ENCODE peak calls at places on chromosome 4, in nine cellular contexts. L is RWPE1, B is NCI-H1092, U is T-helper 2 cell, Q is cerebellum, H is glomerular endothelial cell, D is upper lobe of left lung, O is fibroblast of the aortic adventitia, A is A673. G is an unnamed sample.
A peak's percentile ranks its signal among the peaks of the same experiment; 100 is the strongest.

GRCh38 chr4:48779095-48779997 is 733 bp downstream of the FRYL start:
- DNase-seq in L (peak; percentile 58), B (peak; percentile 46), U (peak; percentile 44), Q (peak; percentile 64), H (no peak), D (peak; percentile 94), O (peak; percentile 44), A (peak; percentile 79), G (peak; percentile 52)

GRCh38 chr4:37976991-37977470 is 16.8 kb downstream of the PTTG2 start:
- DNase-seq in L (peak; percentile 60), B (peak; percentile 37), U (peak; percentile 60), Q (peak; percentile 44), H (no peak), D (peak; percentile 97), O (peak; percentile 46), A (peak; percentile 69), G (peak; percentile 65)

GRCh38 chr4:184317234-184317918 is 99.7 kb upstream of the ENPP6 start:
- DNase-seq in L (no peak), B (no peak), U (no peak), Q (no peak), H (no peak), D (peak; percentile 38), O (no peak), A (no peak), G (no peak)

GRCh38 chr4:4859010-4859798 is at the start of gene MSX1:
- DNase-seq in L (peak; percentile 78), B (peak; percentile 58), U (no peak), Q (peak; percentile 78), H (no peak), D (peak; percentile 97), O (peak; percentile 83), A (peak; percentile 90), G (peak; percentile 91)

GRCh38 chr4:8905236-8905772 is 33.7 kb upstream of the HMX1 start:
- DNase-seq in L (no peak), B (no peak), U (no peak), Q (no peak), H (no peak), D (no peak), O (no peak), A (no peak), G (no peak)

GRCh38 chr4:79851625-79852304 is 221.3 kb downstream of the ANTXR2 start:
- DNase-seq in L (no peak), B (no peak), U (no peak), Q (no peak), H (no peak), D (no peak), O (peak; percentile 75), A (no peak), G (no peak)

GRCh38 chr4:11720292-11720691 is 291.6 kb upstream of the HS3ST1 start:
- DNase-seq in L (peak; percentile 50), B (no peak), U (no peak), Q (peak; percentile 27), H (no peak), D (no peak), O (peak; percentile 81), A (no peak), G (peak; percentile 51)

GRCh38 chr4:183823394-183823793 is 81.7 kb upstream of the STOX2 start:
- DNase-seq in L (peak; percentile 65), B (no peak), U (no peak), Q (no peak), H (no peak), D (no peak), O (peak; percentile 33), A (no peak), G (peak; percentile 12)

GRCh38 chr4:73828945-73829344 is 7.5 kb upstream of the CXCL6 start:
- DNase-seq in L (no peak), B (no peak), U (no peak), Q (no peak), H (no peak), D (no peak), O (peak; percentile 57), A (no peak), G (no peak)

GRCh38 chr4:186033027-186033426 is 35.9 kb upstream of the TLR3 start:
- DNase-seq in L (no peak), B (no peak), U (no peak), Q (no peak), H (no peak), D (no peak), O (no peak), A (no peak), G (no peak)

GRCh38 chr4:138035781-138036258 is 206.3 kb downstream of the SLC7A11 start:
- DNase-seq in L (peak; percentile 73), B (peak; percentile 34), U (no peak), Q (peak; percentile 26), H (no peak), D (no peak), O (peak; percentile 88), A (peak; percentile 76), G (peak; percentile 45)

GRCh38 chr4:177339794-177340374 is 30.2 kb downstream of the NEIL3 start:
- DNase-seq in L (peak; percentile 41), B (no peak), U (no peak), Q (peak; percentile 57), H (no peak), D (no peak), O (peak; percentile 70), A (peak; percentile 41), G (peak; percentile 26)

GRCh38 chr4:147927377-147928137 is 195.7 kb downstream of the ARHGAP10 start:
- DNase-seq in L (no peak), B (no peak), U (no peak), Q (no peak), H (peak; percentile 37), D (no peak), O (no peak), A (peak; percentile 48), G (peak; percentile 10)

GRCh38 chr4:145216532-145216931 is 36.1 kb upstream of the OTUD4 start:
- DNase-seq in L (peak; percentile 34), B (no peak), U (no peak), Q (peak; percentile 40), H (no peak), D (no peak), O (peak; percentile 64), A (peak; percentile 37), G (peak; percentile 14)

GRCh38 chr4:143186634-143187033 is 1.9 kb downstream of the USP38 start:
- DNase-seq in L (no peak), B (no peak), U (no peak), Q (no peak), H (no peak), D (no peak), O (peak; percentile 26), A (no peak), G (no peak)

GRCh38 chr4:5489260-5489659 is 219.1 kb downstream of the EVC2 start:
- DNase-seq in L (no peak), B (no peak), U (no peak), Q (no peak), H (no peak), D (no peak), O (no peak), A (no peak), G (no peak)